ENCODE peak calls at places on chromosomes 12 and 14, in five cellular contexts. T is HT1080, E is HTR-8/SVneo, X is GM10248, N is iPS-NIHi11. D is an unnamed sample.

GRCh38 chr12:1496162-1496925 is 98.0 kb downstream of the FBXL14 start:
- DNase-seq in T (no peak), E (no peak), X (no peak), N (no peak), D (no peak)

GRCh38 chr14:99534333-99534732 is 53.1 kb downstream of the CCNK start:
- DNase-seq in T (no peak), E (no peak), X (no peak), N (no peak), D (no peak)

GRCh38 chr12:57135487-57135886 is 7.2 kb downstream of the LRP1 start:
- DNase-seq in T (no peak), E (no peak), X (no peak), N (peak), D (no peak)

GRCh38 chr14:55201219-55202096 is 10.1 kb upstream of the DLGAP5 start:
- DNase-seq in T (no peak), E (no peak), X (no peak), N (no peak), D (no peak)

GRCh38 chr12:11981174-11981733 is 89.5 kb upstream of the BCL2L14 start:
- DNase-seq in T (peak), E (no peak), X (peak), N (no peak), D (no peak)

GRCh38 chr12:121798807-121799174 is 5.0 kb upstream of the SETD1B start:
- DNase-seq in T (no peak), E (no peak), X (no peak), N (no peak), D (no peak)

GRCh38 chr14:95216013-95216412 is 58.7 kb upstream of the DICER1 start:
- DNase-seq in T (no peak), E (no peak), X (no peak), N (no peak), D (no peak)

GRCh38 chr14:75229923-75230792 is 48.5 kb upstream of the FOS start:
- DNase-seq in T (peak), E (peak), X (peak), N (peak), D (no peak)

GRCh38 chr14:59870277-59871165 is at the start of gene RTN1:
- DNase-seq in T (peak), E (peak), X (peak), N (peak), D (no peak)

GRCh38 chr12:4320287-4320858 is 640 bp upstream of the TIGAR start:
- DNase-seq in T (no peak), E (no peak), X (no peak), N (no peak), D (no peak)

GRCh38 chr12:57261385-57261784 is 10.4 kb upstream of the STAC3 start:
- DNase-seq in T (no peak), E (no peak), X (no peak), N (no peak), D (no peak)

GRCh38 chr12:122459211-122459610 is 36.7 kb upstream of the CLIP1 start:
- DNase-seq in T (no peak), E (no peak), X (no peak), N (no peak), D (no peak)

GRCh38 chr12:75208851-75209781 is 523 bp downstream of the KCNC2 start:
- DNase-seq in T (peak), E (peak), X (peak), N (peak), D (peak)

GRCh38 chr12:131908082-131908715 is 13.8 kb downstream of the ULK1 start:
- DNase-seq in T (no peak), E (no peak), X (no peak), N (no peak), D (no peak)

GRCh38 chr12:44930972-44931600 is 55.0 kb upstream of the NELL2 start:
- DNase-seq in T (peak), E (peak), X (peak), N (peak), D (peak)

GRCh38 chr12:15842106-15842505 is 40.1 kb upstream of the STRAP start:
- DNase-seq in T (peak), E (no peak), X (no peak), N (no peak), D (peak)

GRCh38 chr12:79402626-79403025 is 288.1 kb downstream of the PAWR start:
- DNase-seq in T (no peak), E (no peak), X (no peak), N (no peak), D (no peak)

GRCh38 chr12:103771466-103771865 is 69.6 kb downstream of the NT5DC3 start:
- DNase-seq in T (peak), E (peak), X (no peak), N (peak), D (peak)

GRCh38 chr14:55938249-55938791 is 179.9 kb upstream of the PELI2 start:
- DNase-seq in T (peak), E (no peak), X (no peak), N (no peak), D (no peak)

GRCh38 chr14:105388110-105388951 is 10.0 kb upstream of the TEX22 start:
- DNase-seq in T (no peak), E (no peak), X (no peak), N (no peak), D (no peak)

GRCh38 chr12:30945443-30946164 is 19.1 kb downstream of the TSPAN11 start:
- DNase-seq in T (no peak), E (no peak), X (no peak), N (no peak), D (no peak)

GRCh38 chr14:88032373-88032772 is 27.4 kb downstream of the GPR65 start:
- DNase-seq in T (no peak), E (no peak), X (no peak), N (no peak), D (no peak)

GRCh38 chr14:91252901-91253794 is 8.6 kb upstream of the GPR68 start:
- DNase-seq in T (no peak), E (peak), X (peak), N (peak), D (no peak)